ENCODE peak calls at places on chromosomes 3 and 15, in five cellular contexts. One of them, this sample, is unnamed.
A peak's percentile ranks its signal among the peaks of the same experiment; 100 is the strongest.

GRCh38 chr3:143975549-143976152 is 4.0 kb downstream of the DIPK2A start:
- DNase-seq in RWPE1: peak; percentile 12
- DNase-seq in mucosa of descending colon: no peak
- DNase-seq in progenitor cell of endocrine pancreas: no peak
- DNase-seq in mesothelial cell of epicardium: no peak
- DNase-seq in this sample: no peak

GRCh38 chr3:148147896-148148295 is 549.8 kb upstream of the AGTR1 start:
- DNase-seq in progenitor cell of endocrine pancreas: no peak
- DNase-seq in RWPE1: no peak
- DNase-seq in mucosa of descending colon: no peak
- DNase-seq in mesothelial cell of epicardium: no peak
- DNase-seq in this sample: no peak

GRCh38 chr3:7576506-7576905 is 715.6 kb downstream of the GRM7 start:
- DNase-seq in mesothelial cell of epicardium: no peak
- DNase-seq in RWPE1: no peak
- DNase-seq in progenitor cell of endocrine pancreas: no peak
- DNase-seq in mucosa of descending colon: no peak
- DNase-seq in this sample: no peak

GRCh38 chr3:138188013-138188352 is 882 bp downstream of the ARMC8 start:
- DNase-seq in mucosa of descending colon: no peak
- DNase-seq in mesothelial cell of epicardium: no peak
- DNase-seq in progenitor cell of endocrine pancreas: no peak
- DNase-seq in RWPE1: peak; percentile 60
- DNase-seq in this sample: no peak

GRCh38 chr15:89912674-89913396 is at the start of gene ARPIN:
- DNase-seq in RWPE1: peak; percentile 60
- DNase-seq in mesothelial cell of epicardium: peak; percentile 79
- DNase-seq in mucosa of descending colon: peak; percentile 80
- DNase-seq in progenitor cell of endocrine pancreas: peak; percentile 43
- DNase-seq in this sample: peak; percentile 35

GRCh38 chr3:50573566-50574279 is 4.4 kb downstream of the HEMK1 start:
- DNase-seq in mesothelial cell of epicardium: no peak
- DNase-seq in mucosa of descending colon: no peak
- DNase-seq in progenitor cell of endocrine pancreas: no peak
- DNase-seq in RWPE1: no peak
- DNase-seq in this sample: no peak

GRCh38 chr3:55246016-55246415 is 241.1 kb downstream of the WNT5A start:
- DNase-seq in mesothelial cell of epicardium: no peak
- DNase-seq in progenitor cell of endocrine pancreas: no peak
- DNase-seq in RWPE1: no peak
- DNase-seq in mucosa of descending colon: no peak
- DNase-seq in this sample: no peak

GRCh38 chr3:23113455-23114171 is 89.5 kb upstream of the UBE2E2 start:
- DNase-seq in mesothelial cell of epicardium: no peak
- DNase-seq in progenitor cell of endocrine pancreas: no peak
- DNase-seq in RWPE1: peak; percentile 66
- DNase-seq in mucosa of descending colon: no peak
- DNase-seq in this sample: no peak

GRCh38 chr3:137642831-137643230 is 121.3 kb upstream of the SOX14 start:
- DNase-seq in progenitor cell of endocrine pancreas: no peak
- DNase-seq in mucosa of descending colon: no peak
- DNase-seq in RWPE1: no peak
- DNase-seq in mesothelial cell of epicardium: no peak
- DNase-seq in this sample: no peak

GRCh38 chr15:50377867-50378751 is 23.1 kb upstream of the GABPB1 start:
- DNase-seq in RWPE1: no peak
- DNase-seq in progenitor cell of endocrine pancreas: no peak
- DNase-seq in mucosa of descending colon: no peak
- DNase-seq in mesothelial cell of epicardium: no peak
- DNase-seq in this sample: no peak

GRCh38 chr3:150639262-150639661 is 36.1 kb downstream of the SELENOT start:
- DNase-seq in RWPE1: no peak
- DNase-seq in mesothelial cell of epicardium: no peak
- DNase-seq in progenitor cell of endocrine pancreas: no peak
- DNase-seq in mucosa of descending colon: no peak
- DNase-seq in this sample: no peak

GRCh38 chr15:55743615-55743978 is 645 bp upstream of the PRTG start:
- DNase-seq in progenitor cell of endocrine pancreas: no peak
- DNase-seq in RWPE1: no peak
- DNase-seq in mucosa of descending colon: no peak
- DNase-seq in mesothelial cell of epicardium: no peak
- DNase-seq in this sample: no peak

GRCh38 chr3:85142626-85143025 is 183.8 kb downstream of the CADM2 start:
- DNase-seq in mucosa of descending colon: no peak
- DNase-seq in progenitor cell of endocrine pancreas: no peak
- DNase-seq in RWPE1: no peak
- DNase-seq in mesothelial cell of epicardium: no peak
- DNase-seq in this sample: no peak

GRCh38 chr15:48652510-48653076 is 7.1 kb upstream of the FBN1 start:
- DNase-seq in progenitor cell of endocrine pancreas: no peak
- DNase-seq in RWPE1: no peak
- DNase-seq in mesothelial cell of epicardium: no peak
- DNase-seq in mucosa of descending colon: no peak
- DNase-seq in this sample: no peak

GRCh38 chr15:48653216-48653615 is 7.7 kb upstream of the FBN1 start:
- DNase-seq in mucosa of descending colon: no peak
- DNase-seq in mesothelial cell of epicardium: no peak
- DNase-seq in progenitor cell of endocrine pancreas: no peak
- DNase-seq in RWPE1: no peak
- DNase-seq in this sample: no peak

GRCh38 chr15:48657891-48658591 is 12.5 kb upstream of the FBN1 start:
- DNase-seq in RWPE1: no peak
- DNase-seq in mesothelial cell of epicardium: no peak
- DNase-seq in mucosa of descending colon: no peak
- DNase-seq in progenitor cell of endocrine pancreas: no peak
- DNase-seq in this sample: no peak

GRCh38 chr15:48653913-48654630 is 8.6 kb upstream of the FBN1 start:
- DNase-seq in mucosa of descending colon: no peak
- DNase-seq in progenitor cell of endocrine pancreas: no peak
- DNase-seq in mesothelial cell of epicardium: no peak
- DNase-seq in RWPE1: no peak
- DNase-seq in this sample: no peak

GRCh38 chr15:48654799-48655198 is 9.3 kb upstream of the FBN1 start:
- DNase-seq in mesothelial cell of epicardium: no peak
- DNase-seq in progenitor cell of endocrine pancreas: no peak
- DNase-seq in RWPE1: no peak
- DNase-seq in mucosa of descending colon: no peak
- DNase-seq in this sample: no peak
- TF ChIP-seq CTCF in mesothelial cell of epicardium: no peak
- TF ChIP-seq CTCF in progenitor cell of endocrine pancreas: no peak
- TF ChIP-seq CTCF in RWPE1: no peak
- TF ChIP-seq CTCF in mucosa of descending colon: no peak
- TF ChIP-seq CTCF in this sample: no peak

DNA sequence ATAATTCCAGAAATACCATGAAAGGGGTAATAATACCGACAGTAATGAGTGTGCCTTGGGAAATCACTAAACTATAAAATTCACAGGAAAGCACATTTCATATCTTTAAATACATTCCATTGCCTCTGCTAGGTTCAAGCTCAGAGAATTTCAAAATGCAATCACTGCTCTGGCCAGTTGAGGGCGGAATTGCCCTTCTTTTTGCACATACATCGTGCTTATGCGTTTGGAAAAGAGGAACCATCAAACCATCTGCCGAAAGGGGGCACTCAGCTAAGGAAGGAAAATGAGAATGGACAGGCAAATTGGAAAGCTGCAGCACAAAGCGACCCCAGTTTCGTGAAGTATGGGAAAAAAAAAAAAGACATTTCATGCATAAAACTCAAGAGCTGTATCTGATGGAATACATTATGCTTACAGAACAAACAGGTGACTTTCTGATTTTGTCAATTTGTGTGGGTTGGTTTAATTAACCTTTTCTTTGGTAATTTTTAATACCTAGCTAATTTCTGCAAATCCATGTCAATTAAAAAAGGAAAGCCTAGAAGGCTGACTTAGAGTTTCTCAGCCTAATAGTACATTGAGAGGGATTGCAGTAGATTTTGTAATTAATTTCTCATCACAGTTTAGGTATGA is 61.4 kb downstream of the TUSC7 start:
- DNase-seq in mucosa of descending colon: peak; percentile 54
- DNase-seq in mesothelial cell of epicardium: peak; percentile 77
- DNase-seq in progenitor cell of endocrine pancreas: peak; percentile 61
- DNase-seq in RWPE1: peak; percentile 50
- DNase-seq in this sample: no peak
- TF ChIP-seq CTCF in mucosa of descending colon: peak; percentile 44
- TF ChIP-seq CTCF in mesothelial cell of epicardium: peak; percentile 83
- TF ChIP-seq CTCF in progenitor cell of endocrine pancreas: peak; percentile 99
- TF ChIP-seq CTCF in RWPE1: peak; percentile 87
- TF ChIP-seq CTCF in this sample: no peak

DNA sequence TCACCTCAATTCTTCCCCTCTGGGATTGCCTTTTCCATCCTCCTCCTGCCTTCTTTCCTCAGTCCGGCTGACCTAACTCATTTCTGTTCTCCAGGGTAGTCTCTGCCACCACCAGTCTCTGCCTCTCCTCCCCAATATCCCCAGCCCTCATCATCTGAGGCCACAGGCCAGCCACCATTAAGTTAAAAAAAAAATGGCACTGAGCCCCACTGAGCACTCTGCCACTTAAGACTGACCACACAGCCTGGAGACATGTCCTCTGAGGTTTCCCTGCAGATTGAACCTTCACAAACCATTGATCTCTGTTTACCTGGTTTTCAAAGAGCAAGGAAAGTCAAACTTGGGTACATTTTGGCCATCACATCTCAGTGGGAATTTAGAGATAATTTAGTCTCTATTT is 13.6 kb downstream of the LRRC2 start:
- DNase-seq in mesothelial cell of epicardium: no peak
- DNase-seq in RWPE1: no peak
- DNase-seq in progenitor cell of endocrine pancreas: no peak
- DNase-seq in mucosa of descending colon: no peak
- DNase-seq in this sample: no peak
- TF ChIP-seq CTCF in mesothelial cell of epicardium: no peak
- TF ChIP-seq CTCF in RWPE1: no peak
- TF ChIP-seq CTCF in progenitor cell of endocrine pancreas: no peak
- TF ChIP-seq CTCF in mucosa of descending colon: no peak
- TF ChIP-seq CTCF in this sample: no peak

DNA sequence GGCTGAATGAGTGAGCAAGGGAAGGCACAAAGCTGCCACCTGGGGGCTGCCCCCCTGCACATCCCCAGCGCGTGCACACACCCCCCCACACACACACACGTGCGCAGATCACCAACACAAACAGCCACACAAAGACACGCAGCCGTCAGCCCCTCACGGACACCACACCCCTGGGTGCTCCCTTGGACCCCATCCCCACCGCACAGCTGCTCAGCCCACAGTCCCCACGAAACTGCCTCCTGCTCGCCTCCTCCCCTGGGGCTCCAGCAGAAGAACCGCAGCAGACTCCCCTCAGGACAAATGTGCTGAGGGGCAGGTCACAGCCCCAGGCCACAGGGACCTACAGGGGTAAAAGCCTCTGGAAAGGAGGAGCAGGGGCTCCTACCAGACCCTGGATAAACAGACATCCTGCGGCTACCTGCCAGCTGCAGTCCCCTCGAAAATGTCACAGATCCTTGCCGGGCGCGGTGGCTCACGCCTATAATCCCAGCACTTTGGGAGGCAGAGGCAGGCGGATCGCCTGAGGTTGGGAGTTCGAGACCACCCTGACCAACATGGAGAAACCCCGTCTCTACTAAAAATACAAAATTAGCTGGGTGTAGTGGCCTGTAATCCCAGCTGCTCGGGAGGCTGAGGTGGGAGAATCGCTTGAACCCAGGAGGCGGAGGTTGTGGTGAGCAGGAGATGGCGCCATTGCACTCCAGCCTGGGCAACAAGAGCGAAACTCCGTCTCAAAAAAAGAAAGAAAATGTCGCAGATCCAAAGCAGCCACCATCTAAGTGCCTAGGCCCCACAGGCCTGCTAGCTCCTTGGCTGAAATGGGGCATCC is 6.5 kb downstream of the TWF2 start:
- DNase-seq in mesothelial cell of epicardium: no peak
- DNase-seq in progenitor cell of endocrine pancreas: no peak
- DNase-seq in RWPE1: no peak
- DNase-seq in mucosa of descending colon: no peak
- DNase-seq in this sample: no peak
- TF ChIP-seq CTCF in mesothelial cell of epicardium: no peak
- TF ChIP-seq CTCF in progenitor cell of endocrine pancreas: peak; percentile 21
- TF ChIP-seq CTCF in RWPE1: peak; percentile 28
- TF ChIP-seq CTCF in mucosa of descending colon: no peak
- TF ChIP-seq CTCF in this sample: no peak

GRCh38 chr3:51982352-51982837 is 940 bp upstream of the ACY1 start:
- DNase-seq in RWPE1: peak; percentile 57
- DNase-seq in mesothelial cell of epicardium: no peak
- DNase-seq in progenitor cell of endocrine pancreas: no peak
- DNase-seq in mucosa of descending colon: peak; percentile 83
- DNase-seq in this sample: peak; percentile 35

GRCh38 chr3:51983578-51984268 is 388 bp downstream of the ACY1 start:
- DNase-seq in mesothelial cell of epicardium: no peak
- DNase-seq in RWPE1: no peak
- DNase-seq in mucosa of descending colon: peak; percentile 52
- DNase-seq in progenitor cell of endocrine pancreas: no peak
- DNase-seq in this sample: no peak

GRCh38 chr3:51985063-51985462 is 1.7 kb downstream of the ACY1 start:
- DNase-seq in mucosa of descending colon: no peak
- DNase-seq in RWPE1: no peak
- DNase-seq in mesothelial cell of epicardium: no peak
- DNase-seq in progenitor cell of endocrine pancreas: no peak
- DNase-seq in this sample: no peak

GRCh38 chr3:51984269-51984647 is 923 bp downstream of the ACY1 start:
- DNase-seq in mesothelial cell of epicardium: no peak
- DNase-seq in progenitor cell of endocrine pancreas: no peak
- DNase-seq in RWPE1: no peak
- DNase-seq in mucosa of descending colon: no peak
- DNase-seq in this sample: no peak

DNA sequence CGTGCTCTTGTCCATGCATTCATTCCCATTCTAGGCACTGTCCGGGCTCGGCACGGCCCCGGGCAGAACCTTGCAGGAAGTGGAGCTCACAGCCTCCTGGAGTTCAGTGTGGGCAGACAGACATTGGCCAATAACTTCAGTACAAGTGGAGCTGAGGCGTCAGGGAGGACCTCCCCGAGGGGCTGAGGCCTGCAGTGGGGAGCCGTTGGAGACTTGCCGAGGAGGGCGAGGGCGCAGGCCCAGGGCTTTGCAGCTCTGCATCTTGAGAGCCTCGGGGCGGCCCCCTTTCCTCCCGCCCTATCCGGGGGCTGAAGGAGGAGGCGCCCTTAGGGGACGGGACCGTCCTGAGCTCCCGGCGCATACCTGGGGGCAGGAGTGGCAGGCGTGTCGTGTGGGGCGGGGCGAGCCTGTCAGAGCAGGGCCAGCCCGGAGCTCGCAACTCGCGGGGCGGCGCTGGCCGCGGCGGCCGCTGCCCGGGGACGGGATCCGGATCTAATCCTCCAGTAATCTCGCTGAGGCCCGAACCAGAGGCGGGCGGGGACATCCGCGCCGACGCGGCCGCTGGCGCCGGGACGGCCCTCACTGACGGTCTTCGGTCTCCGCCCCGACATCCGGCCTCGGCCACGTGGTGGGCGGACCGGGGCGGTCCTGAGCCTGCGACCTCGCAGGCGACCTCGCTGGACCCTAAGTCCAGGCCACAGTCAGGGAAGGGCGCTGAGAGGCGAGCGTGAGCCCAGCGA is at the start of gene ACY1:
- DNase-seq in mucosa of descending colon: peak; percentile 96
- DNase-seq in mesothelial cell of epicardium: peak; percentile 85
- DNase-seq in progenitor cell of endocrine pancreas: peak; percentile 71
- DNase-seq in RWPE1: peak; percentile 90
- DNase-seq in this sample: peak; percentile 63
- TF ChIP-seq CTCF in mucosa of descending colon: no peak
- TF ChIP-seq CTCF in mesothelial cell of epicardium: no peak
- TF ChIP-seq CTCF in progenitor cell of endocrine pancreas: no peak
- TF ChIP-seq CTCF in RWPE1: no peak
- TF ChIP-seq CTCF in this sample: no peak

This sample was measured in natural killer cell.